ENCODE peak calls at places on chromosomes 7 and 10, in five cellular contexts. G is fibroblast of mammary gland, I is mesendoderm, M is spleen, X is AG04450. H is an unnamed sample.

GRCh38 chr10:9209105-9209798 is 1154.8 kb downstream of the GATA3 start:
- DNase-seq in X (peak), I (peak), G (peak), M (peak), H (peak)

GRCh38 chr7:26614503-26614902 is 249.9 kb downstream of the SKAP2 start:
- DNase-seq in X (no peak), M (no peak), I (no peak), G (no peak), H (no peak)

GRCh38 chr7:130069179-130069977 is 956 bp upstream of the KLHDC10 start:
- DNase-seq in G (no peak), X (no peak), I (no peak), M (no peak), H (no peak)

GRCh38 chr7:27555670-27556069 is 107.0 kb downstream of the HIBADH start:
- DNase-seq in G (no peak), M (no peak), X (no peak), I (no peak), H (no peak)

GRCh38 chr10:30553625-30554442 is 75.7 kb downstream of the LYZL2 start:
- DNase-seq in G (peak), X (no peak), M (peak), I (peak), H (no peak)

GRCh38 chr7:141864765-141865447 is 23.6 kb upstream of the PRSS37 start:
- DNase-seq in I (no peak), G (no peak), X (no peak), M (no peak), H (no peak)

GRCh38 chr10:130128922-130129321 is 7.3 kb upstream of the GLRX3 start:
- DNase-seq in M (no peak), G (no peak), X (no peak), I (no peak), H (no peak)

GRCh38 chr10:80454526-80455460 is 683 bp downstream of the TSPAN14 start:
- DNase-seq in M (peak), G (no peak), X (no peak), I (peak), H (peak)

GRCh38 chr7:90857595-90857994 is 261.5 kb downstream of the CDK14 start:
- DNase-seq in M (no peak), G (no peak), I (peak), X (no peak), H (no peak)

GRCh38 chr10:43942096-43942885 is 293.6 kb upstream of the ZNF32 start:
- DNase-seq in X (no peak), M (peak), G (no peak), I (no peak), H (no peak)

GRCh38 chr7:123769371-123769770 is 20.6 kb upstream of the WASL start:
- DNase-seq in I (no peak), M (no peak), G (peak), X (no peak), H (no peak)

GRCh38 chr7:155804897-155805825 is 7.1 kb downstream of the SHH start:
- DNase-seq in X (no peak), G (peak), I (peak), M (peak), H (peak)

GRCh38 chr7:88072715-88073055 is 138.6 kb downstream of the ADAM22 start:
- DNase-seq in G (no peak), X (no peak), M (no peak), I (no peak), H (no peak)
- H3K4me3 ChIP-seq in G (no peak), X (no peak), M (no peak), I (no peak), H (peak)

DNA sequence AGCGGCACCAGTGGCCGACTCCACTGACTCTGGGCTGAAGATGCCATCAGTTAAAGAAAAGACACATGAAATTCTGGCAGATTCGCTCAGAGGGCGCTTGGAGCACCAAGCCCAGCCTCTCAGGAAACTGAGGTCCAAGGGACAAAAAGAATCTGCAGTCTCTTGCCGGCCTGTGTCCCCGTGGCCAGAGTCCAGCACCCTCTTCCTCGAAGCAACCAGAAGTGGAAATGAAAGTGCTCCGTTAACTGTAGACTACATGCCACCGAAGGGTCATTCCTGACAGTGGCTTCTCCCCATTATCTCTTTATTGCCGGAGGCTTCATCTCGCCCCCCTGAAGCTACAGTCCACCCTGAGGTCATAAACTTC is 1.0 kb upstream of the CHST15 start:
- DNase-seq in G (no peak), X (no peak), I (no peak), M (no peak), H (peak)
- H3K4me3 ChIP-seq in G (no peak), X (no peak), I (no peak), M (peak), H (peak)

GRCh38 chr7:1288390-1288995 is 55.8 kb downstream of the UNCX start:
- DNase-seq in I (no peak), G (no peak), X (no peak), M (peak), H (no peak)

GRCh38 chr7:1290262-1291039 is 57.8 kb downstream of the UNCX start:
- DNase-seq in M (peak), X (no peak), I (peak), G (peak), H (no peak)

GRCh38 chr7:1291040-1291689 is 58.5 kb downstream of the UNCX start:
- DNase-seq in I (peak), M (peak), X (no peak), G (no peak), H (no peak)

GRCh38 chr7:1288996-1289551 is 56.4 kb downstream of the UNCX start:
- DNase-seq in X (no peak), G (no peak), I (no peak), M (peak), H (no peak)

DNA sequence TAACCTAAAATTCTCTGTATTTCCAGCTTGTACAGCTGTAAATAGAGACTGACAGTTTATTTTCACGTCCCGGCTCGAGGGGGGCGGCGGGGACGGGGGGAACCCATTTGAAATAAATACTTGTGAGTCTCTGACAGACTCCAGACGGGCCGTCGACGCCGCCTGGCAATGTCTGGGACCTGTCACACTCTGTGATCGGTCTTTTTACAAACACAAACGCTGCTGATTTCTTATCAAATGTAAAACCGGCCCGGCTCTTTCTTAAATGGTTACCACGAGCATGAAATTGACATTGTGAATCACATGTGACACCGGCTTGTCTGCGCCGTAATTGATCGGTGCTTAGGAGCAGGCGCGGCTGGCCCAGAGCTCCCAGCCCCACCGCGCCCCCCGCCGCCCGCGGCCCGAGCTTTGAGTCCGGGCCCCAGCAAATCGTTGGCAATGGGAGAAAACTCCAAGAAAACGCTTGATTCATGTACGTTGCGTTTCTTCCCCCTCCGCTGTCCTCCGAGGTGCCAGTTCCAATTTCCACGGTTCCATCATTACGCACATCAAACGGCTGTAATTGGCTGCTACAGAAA is 57.1 kb downstream of the UNCX start:
- DNase-seq in X (no peak), M (peak), G (no peak), I (no peak), H (no peak)
- H3K4me3 ChIP-seq in X (peak), M (peak), G (no peak), I (peak), H (no peak)

DNA sequence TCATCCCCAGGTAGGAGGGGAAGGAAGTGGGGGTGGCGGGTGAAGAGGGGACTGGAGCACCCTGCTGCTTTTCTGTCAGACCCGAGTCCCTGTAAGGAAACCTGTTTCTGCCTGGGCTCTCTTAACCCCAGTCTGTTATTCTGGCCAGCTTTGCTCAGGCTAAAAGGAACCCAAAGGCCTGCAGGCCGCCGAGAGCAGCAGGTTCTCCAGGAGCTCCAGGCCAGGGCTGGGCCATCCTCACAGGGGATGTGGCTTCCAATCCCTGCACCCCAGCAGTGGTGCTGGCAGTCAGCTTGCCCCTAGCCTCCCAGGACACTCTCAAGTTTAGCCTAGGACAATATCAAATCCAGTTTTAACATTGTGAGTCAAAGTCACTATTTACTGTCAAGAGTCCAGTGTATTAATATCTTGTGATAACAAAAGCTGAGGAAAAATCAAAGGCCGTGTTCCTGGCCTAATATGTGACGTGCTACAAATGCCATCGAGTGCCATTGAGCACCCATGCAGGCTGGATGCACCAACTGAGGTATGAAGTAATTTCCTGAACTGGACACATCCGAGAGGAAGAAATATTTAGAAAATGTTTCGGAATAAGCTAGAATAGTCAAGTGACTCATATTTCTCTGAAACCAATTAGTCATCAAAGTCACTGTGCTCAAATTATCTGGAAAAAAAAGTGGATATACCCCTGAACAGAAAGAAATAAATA is 7.0 kb downstream of the PKD1L1 start:
- DNase-seq in I (no peak), X (no peak), M (peak), G (peak), H (no peak)
- H3K4me3 ChIP-seq in I (no peak), X (no peak), M (no peak), G (no peak), H (no peak)

GRCh38 chr10:102650655-102651454 is 6.6 kb downstream of the TRIM8 start:
- DNase-seq in M (peak), G (no peak), I (no peak), X (no peak), H (peak)
- H3K4me3 ChIP-seq in M (no peak), G (no peak), I (no peak), X (no peak), H (no peak)

DNA sequence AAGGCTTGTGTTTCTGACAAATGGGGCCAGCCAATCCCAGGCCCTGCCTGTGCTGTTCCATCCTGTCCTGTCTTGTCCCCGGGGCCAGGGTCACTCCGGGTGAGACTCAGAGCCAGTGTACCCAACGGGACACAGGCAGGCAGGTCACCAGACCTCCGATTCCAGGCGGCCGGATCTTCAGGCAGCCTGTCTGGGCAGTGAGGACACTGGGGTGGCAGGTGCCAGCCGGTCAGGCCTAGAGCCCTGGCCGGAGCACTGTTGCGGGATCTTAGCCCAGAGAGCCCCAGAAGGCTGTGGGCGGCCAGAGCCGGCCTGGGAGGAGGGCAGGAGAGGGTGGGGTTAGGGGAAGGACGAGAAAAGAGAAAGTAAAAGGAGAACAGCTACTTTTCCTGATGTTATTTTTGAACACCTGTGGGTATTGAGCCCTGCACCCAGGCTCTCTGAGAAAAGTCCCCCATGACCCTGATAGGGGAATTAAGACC is 134.3 kb upstream of the TNRC18 start:
- DNase-seq in I (no peak), G (no peak), M (peak), X (no peak), H (peak)
- H3K4me3 ChIP-seq in I (no peak), G (no peak), M (peak), X (no peak), H (peak)

DNA sequence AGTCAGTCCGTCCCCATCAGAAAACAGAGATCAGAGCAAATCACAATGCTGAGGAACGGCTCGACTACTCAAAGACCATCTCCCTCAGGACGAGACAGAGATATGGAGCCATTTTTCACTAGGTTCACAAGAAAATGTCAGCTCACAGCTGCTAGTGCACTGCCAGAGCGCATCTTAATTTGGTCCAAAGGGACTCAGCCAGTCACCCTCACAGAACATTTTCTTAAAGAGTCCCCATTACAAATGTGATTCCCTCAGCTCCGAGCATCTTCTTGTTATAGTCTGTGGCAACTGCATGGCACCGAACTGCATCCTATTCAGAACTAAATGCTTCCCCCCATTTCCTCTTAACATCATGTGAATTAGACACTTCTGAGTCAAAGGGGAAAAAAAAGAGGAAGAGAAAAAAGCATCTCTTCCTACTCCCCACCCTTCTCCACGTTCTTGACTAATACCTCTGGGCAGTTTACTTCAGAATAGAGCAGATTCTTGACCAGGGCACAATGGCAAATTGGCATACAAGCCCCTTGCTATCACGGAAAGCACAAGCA is 683.8 kb downstream of the MAGI2 start:
- DNase-seq in M (no peak), X (no peak), G (peak), I (peak), H (no peak)
- H3K4me3 ChIP-seq in M (no peak), X (peak), G (peak), I (peak), H (no peak)